ENCODE peak calls at places on chromosomes 5 and 9, in eight cellular contexts. K is mesendoderm, R is neural progenitor cell, J is fibroblast of lung, P is neuronal stem cell, G is kidney, Q is astrocyte, F is GM12878. D is an unnamed sample.

GRCh38 chr9:138120072-138120471 is 242.5 kb downstream of the CACNA1B start:
- DNase-seq in K (no peak), R (no peak), J (no peak), P (no peak), G (peak; percentile 64), Q (no peak), F (no peak), D (no peak)

GRCh38 chr5:61941637-61942036 is 364.4 kb upstream of the KIF2A start:
- DNase-seq in K (no peak), R (no peak), J (no peak), P (no peak), G (no peak), Q (peak; percentile 45), F (no peak), D (no peak)

GRCh38 chr5:71014186-71014585 is 11.0 kb downstream of the NAIP start:
- DNase-seq in K (no peak), R (no peak), J (no peak), P (no peak), G (no peak), Q (no peak), F (no peak), D (no peak)

GRCh38 chr9:16921855-16922254 is 51.4 kb upstream of the BNC2 start:
- DNase-seq in K (peak; percentile 50), R (no peak), J (peak; percentile 24), P (no peak), G (no peak), Q (peak; percentile 4), F (no peak), D (no peak)

GRCh38 chr5:116571568-116572321 is 2.9 kb downstream of the SEMA6A start:
- DNase-seq in K (peak; percentile 74), R (peak; percentile 49), J (no peak), P (no peak), G (no peak), Q (no peak), F (no peak), D (peak; percentile 31)

GRCh38 chr9:2568689-2569088 is 52.9 kb upstream of the VLDLR start:
- DNase-seq in K (no peak), R (no peak), J (no peak), P (no peak), G (no peak), Q (no peak), F (no peak), D (peak; percentile 24)

GRCh38 chr5:160620401-160620800 is 198.7 kb downstream of the PTTG1 start:
- DNase-seq in K (no peak), R (no peak), J (no peak), P (no peak), G (no peak), Q (no peak), F (no peak), D (no peak)

GRCh38 chr9:123131258-123131657 is 97.8 kb downstream of the GPR21 start:
- DNase-seq in K (peak; percentile 78), R (peak; percentile 15), J (peak; percentile 18), P (peak; percentile 17), G (no peak), Q (peak; percentile 73), F (no peak), D (no peak)

GRCh38 chr5:50325237-50325832 is 115.8 kb downstream of the EMB start:
- DNase-seq in K (peak; percentile 12), R (peak; percentile 10), J (peak; percentile 43), P (no peak), G (no peak), Q (peak; percentile 0), F (no peak), D (no peak)

GRCh38 chr5:73948720-73949119 is 322.7 kb downstream of the ARHGEF28 start:
- DNase-seq in K (no peak), R (no peak), J (peak; percentile 57), P (no peak), G (no peak), Q (peak; percentile 61), F (no peak), D (no peak)

GRCh38 chr9:83691492-83691891 is 16.3 kb downstream of the UBQLN1 start:
- DNase-seq in K (no peak), R (no peak), J (no peak), P (no peak), G (no peak), Q (no peak), F (no peak), D (no peak)

GRCh38 chr5:173785866-173786265 is 102.3 kb upstream of the CPEB4 start:
- DNase-seq in K (no peak), R (no peak), J (no peak), P (no peak), G (no peak), Q (no peak), F (no peak), D (no peak)

GRCh38 chr9:111108946-111109345 is 70.7 kb upstream of the LPAR1 start:
- DNase-seq in K (no peak), R (no peak), J (peak; percentile 95), P (no peak), G (no peak), Q (peak; percentile 40), F (no peak), D (no peak)

GRCh38 chr9:130024597-130024994 is 18.4 kb downstream of the FNBP1 start:
- DNase-seq in K (no peak), R (no peak), J (no peak), P (no peak), G (no peak), Q (peak; percentile 60), F (no peak), D (no peak)

DNA sequence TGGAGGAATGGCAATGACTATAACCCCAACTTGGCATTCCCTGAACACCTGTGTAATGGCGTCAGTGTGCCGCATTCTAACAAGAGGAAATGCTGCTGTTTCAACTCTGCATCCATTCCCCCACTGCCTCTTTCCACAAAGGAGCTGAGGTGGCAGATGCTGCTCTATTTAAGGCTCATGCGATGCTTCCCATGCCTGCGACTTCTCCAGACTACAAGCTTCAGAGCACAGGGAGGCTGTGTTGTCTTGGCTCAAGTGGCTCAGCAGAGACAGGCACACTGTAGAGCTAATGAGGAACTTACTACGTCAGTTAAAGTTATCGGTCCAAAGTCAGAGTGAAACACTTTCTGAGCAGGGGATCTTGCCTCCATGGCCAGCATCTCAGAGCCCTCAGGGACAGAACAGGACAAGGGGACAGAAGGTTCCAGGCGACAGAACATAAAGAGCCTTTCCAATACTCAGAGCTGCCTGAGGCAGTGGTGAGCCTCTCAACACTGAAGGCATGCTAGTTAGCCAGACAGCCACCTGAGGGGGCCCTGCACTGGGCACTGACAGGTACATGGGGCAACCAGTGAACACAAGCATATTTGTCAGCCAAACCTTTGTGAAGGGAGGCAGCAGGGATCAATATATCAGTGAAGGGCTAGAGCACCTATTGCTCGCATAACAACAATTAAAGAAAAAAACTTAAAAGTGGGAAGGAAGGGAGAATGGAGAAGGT is 21.8 kb downstream of the TNIP1 start:
- DNase-seq in K (no peak), R (no peak), J (no peak), P (no peak), G (no peak), Q (no peak), F (no peak), D (no peak)
- H3K4me1 ChIP-seq in K (no peaks in the 10 kb centered on the region), R (no peaks in the 10 kb centered on the region), J (peaks cover 23% of the 10 kb centered on the region), P (no peaks in the 10 kb centered on the region), G (peaks cover 43% of the 10 kb centered on the region), Q (peaks cover 49% of the 10 kb centered on the region), F (peaks cover 44% of the 10 kb centered on the region), D (peaks cover 15% of the 10 kb centered on the region)

GRCh38 chr5:169164481-169164925 is 136.4 kb downstream of the SLIT3 start:
- DNase-seq in K (peak; percentile 95), R (peak; percentile 93), J (no peak), P (peak; percentile 80), G (no peak), Q (peak; percentile 85), F (no peak), D (no peak)

GRCh38 chr5:169162407-169162806 is 138.5 kb downstream of the SLIT3 start:
- DNase-seq in K (no peak), R (no peak), J (no peak), P (no peak), G (no peak), Q (peak; percentile 88), F (no peak), D (no peak)

GRCh38 chr5:169168288-169168687 is 132.7 kb downstream of the SLIT3 start:
- DNase-seq in K (no peak), R (no peak), J (no peak), P (no peak), G (no peak), Q (no peak), F (no peak), D (no peak)

GRCh38 chr5:169161022-169161680 is 139.8 kb downstream of the SLIT3 start:
- DNase-seq in K (peak; percentile 71), R (peak; percentile 79), J (peak; percentile 80), P (peak; percentile 44), G (peak; percentile 84), Q (peak; percentile 92), F (no peak), D (peak; percentile 18)

DNA sequence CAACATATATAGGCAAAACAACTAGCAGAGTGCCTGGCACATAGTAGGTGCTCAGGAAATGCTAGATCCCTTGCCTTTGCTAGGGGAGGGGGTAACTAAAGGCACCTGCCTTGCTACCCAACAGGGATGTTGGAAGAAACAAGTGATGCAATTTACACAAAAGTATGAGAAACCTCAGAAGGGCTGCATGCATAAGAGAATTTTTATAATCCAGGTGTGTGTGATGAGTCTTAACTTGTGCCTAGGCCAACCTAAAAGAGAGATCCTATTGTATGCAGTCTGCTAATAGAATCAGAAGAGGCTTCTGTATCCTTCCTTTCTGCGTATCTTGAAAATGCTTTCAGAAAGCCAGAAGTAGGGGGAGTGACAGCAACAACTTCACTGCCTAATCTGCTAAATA is 135.9 kb downstream of the SLIT3 start:
- DNase-seq in K (no peak), R (no peak), J (no peak), P (no peak), G (no peak), Q (no peak), F (no peak), D (no peak)
- H3K9ac ChIP-seq in K (no peak overlapping the region), R (no peak overlapping the region), J (no peak overlapping the region), P (no peak overlapping the region), G (no peak overlapping the region), Q (peak overlapping the region; percentile 1), F (no peak overlapping the region), D (no peak overlapping the region)

GRCh38 chr9:87336407-87336806 is 161.3 kb upstream of the DAPK1 start:
- DNase-seq in K (peak; percentile 71), R (no peak), J (peak; percentile 10), P (no peak), G (no peak), Q (no peak), F (no peak), D (no peak)
- H3K4me3 ChIP-seq in K (no peak overlapping the region), R (no peak overlapping the region), J (no peak overlapping the region), P (no peak overlapping the region), G (no peak overlapping the region), Q (no peak overlapping the region), F (no peak overlapping the region), D (no peak overlapping the region)

GRCh38 chr5:113255105-113255504 is 179.7 kb downstream of the TSSK1B start:
- DNase-seq in K (no peak), R (no peak), J (peak; percentile 34), P (no peak), G (no peak), Q (no peak), F (no peak), D (no peak)

GRCh38 chr5:113253037-113253436 is 181.8 kb downstream of the TSSK1B start:
- DNase-seq in K (no peak), R (no peak), J (no peak), P (no peak), G (no peak), Q (no peak), F (no peak), D (no peak)

GRCh38 chr5:113259034-113259433 is 175.8 kb downstream of the TSSK1B start:
- DNase-seq in K (no peak), R (no peak), J (no peak), P (no peak), G (no peak), Q (no peak), F (no peak), D (no peak)

GRCh38 chr5:113256671-113257452 is 177.9 kb downstream of the TSSK1B start:
- DNase-seq in K (peak; percentile 71), R (no peak), J (no peak), P (no peak), G (no peak), Q (no peak), F (no peak), D (no peak)

GRCh38 chr5:113255579-113256210 is 179.1 kb downstream of the TSSK1B start:
- DNase-seq in K (no peak), R (no peak), J (no peak), P (no peak), G (no peak), Q (no peak), F (no peak), D (no peak)
- H3K4me1 ChIP-seq in K (peaks cover 13% of the 10 kb centered on the region), R (no peaks in the 10 kb centered on the region), J (peaks cover 3% of the 10 kb centered on the region), P (no peaks in the 10 kb centered on the region), G (no peaks in the 10 kb centered on the region), Q (peaks cover 7% of the 10 kb centered on the region), F (no peaks in the 10 kb centered on the region), D (no peaks in the 10 kb centered on the region)

D was measured in colonic mucosa.